ENCODE peak calls at places on chromosomes 5 and 9, in ten cellular contexts. G, E, D, J, F, Q, V, Z, H and P are unnamed samples. For H3K4me1, the result is how much of the 10 kb centered on the place peaks cover.

GRCh38 chr5:73816656-73817420 is 190.8 kb downstream of the ARHGEF28 start:
- DNase-seq in G (no peak), E (peak), D (no peak), J (no peak), F (no peak), Q (no peak), V (peak), Z (no peak), H (no peak), P (no peak)

GRCh38 chr5:142145106-142145900 is 36.7 kb downstream of the NDFIP1 start:
- DNase-seq in G (peak), E (peak), D (peak), J (peak), F (no peak), Q (peak), V (peak), Z (no peak), H (no peak), P (peak)

GRCh38 chr9:131755541-131756198 is 15.8 kb upstream of the RAPGEF1 start:
- DNase-seq in G (peak), E (peak), D (peak), J (peak), F (peak), Q (no peak), V (peak), Z (peak), H (peak), P (peak)

GRCh38 chr5:66174338-66174737 is 30.2 kb downstream of the SREK1 start:
- DNase-seq in G (no peak), E (peak), D (no peak), J (no peak), F (no peak), Q (no peak), V (no peak), Z (no peak), H (no peak), P (no peak)

GRCh38 chr9:121650220-121651013 is 1.0 kb upstream of the DAB2IP start:
- DNase-seq in G (peak), E (peak), D (peak), J (peak), F (no peak), Q (no peak), V (no peak), Z (peak), H (peak), P (no peak)

GRCh38 chr5:135832263-135832555 is 2.3 kb upstream of the SLC25A48 start:
- DNase-seq in G (no peak), E (no peak), D (no peak), J (no peak), F (no peak), Q (no peak), V (no peak), Z (no peak), H (no peak), P (no peak)

GRCh38 chr5:157476699-157477408 is 16.8 kb downstream of the NIPAL4 start:
- DNase-seq in G (peak), E (peak), D (no peak), J (no peak), F (no peak), Q (no peak), V (peak), Z (no peak), H (no peak), P (peak)

GRCh38 chr9:130728721-130729120 is 35.1 kb downstream of the EXOSC2 start:
- DNase-seq in G (no peak), E (peak), D (no peak), J (no peak), F (no peak), Q (no peak), V (peak), Z (no peak), H (no peak), P (no peak)

GRCh38 chr9:87501806-87502205 is 4.1 kb downstream of the DAPK1 start:
- DNase-seq in G (no peak), E (no peak), D (no peak), J (no peak), F (no peak), Q (no peak), V (no peak), Z (no peak), H (no peak), P (no peak)

GRCh38 chr5:142684508-142685031 is 1.3 kb downstream of the FGF1 start:
- DNase-seq in G (no peak), E (peak), D (no peak), J (no peak), F (no peak), Q (no peak), V (peak), Z (no peak), H (peak), P (no peak)

GRCh38 chr9:27053369-27054057 is 48.0 kb upstream of the LRRC19 start:
- DNase-seq in G (no peak), E (peak), D (no peak), J (no peak), F (no peak), Q (no peak), V (no peak), Z (no peak), H (no peak), P (no peak)

GRCh38 chr5:64811050-64811640 is 42.4 kb downstream of the CWC27 start:
- DNase-seq in G (peak), E (peak), D (no peak), J (no peak), F (no peak), Q (peak), V (peak), Z (no peak), H (no peak), P (no peak)

GRCh38 chr5:119309290-119309818 is 46.5 kb upstream of the TNFAIP8 start:
- DNase-seq in G (no peak), E (no peak), D (no peak), J (no peak), F (no peak), Q (no peak), V (no peak), Z (no peak), H (no peak), P (no peak)

GRCh38 chr5:148972958-148973357 is 89.9 kb downstream of the SH3TC2 start:
- DNase-seq in G (peak), E (peak), D (no peak), J (peak), F (no peak), Q (no peak), V (peak), Z (no peak), H (no peak), P (no peak)

GRCh38 chr5:84290161-84290560 is 94.5 kb downstream of the EDIL3 start:
- DNase-seq in G (no peak), E (peak), D (no peak), J (no peak), F (no peak), Q (no peak), V (no peak), Z (no peak), H (no peak), P (no peak)

GRCh38 chr5:14884062-14884612 is 12.6 kb upstream of the ANKH start:
- DNase-seq in G (no peak), E (no peak), D (no peak), J (no peak), F (no peak), Q (no peak), V (no peak), Z (no peak), H (no peak), P (no peak)

GRCh38 chr5:157596449-157596848 is 20.9 kb upstream of the ADAM19 start:
- DNase-seq in G (no peak), E (peak), D (peak), J (no peak), F (no peak), Q (no peak), V (no peak), Z (no peak), H (no peak), P (no peak)

GRCh38 chr9:75071530-75072122 is 16.3 kb downstream of the NMRK1 start:
- DNase-seq in G (no peak), E (peak), D (peak), J (peak), F (no peak), Q (peak), V (peak), Z (no peak), H (no peak), P (no peak)

GRCh38 chr5:168368854-168369253 is 77.4 kb downstream of the WWC1 start:
- DNase-seq in G (no peak), E (no peak), D (no peak), J (no peak), F (no peak), Q (no peak), V (no peak), Z (no peak), H (no peak), P (no peak)

GRCh38 chr9:1619915-1620705 is 395.0 kb upstream of the SMARCA2 start:
- DNase-seq in G (no peak), E (no peak), D (no peak), J (no peak), F (no peak), Q (no peak), V (peak), Z (no peak), H (no peak), P (no peak)

GRCh38 chr9:127968046-127968445 is 12.7 kb downstream of the EEIG1 start:
- DNase-seq in G (no peak), E (peak), D (peak), J (no peak), F (no peak), Q (no peak), V (peak), Z (peak), H (no peak), P (no peak)

GRCh38 chr5:88143693-88144218 is 124.9 kb downstream of the TMEM161B start:
- DNase-seq in G (no peak), E (no peak), D (no peak), J (no peak), F (peak), Q (no peak), V (no peak), Z (no peak), H (peak), P (no peak)

GRCh38 chr9:127769985-127770904 is 8.2 kb downstream of the SH2D3C start:
- DNase-seq in G (no peak), E (no peak), D (no peak), J (no peak), F (peak), Q (no peak), V (no peak), Z (no peak), H (no peak), P (no peak)

GRCh38 chr5:65611524-65611923 is 12.6 kb downstream of the TRIM23 start:
- DNase-seq in G (no peak), E (peak), D (no peak), J (peak), F (no peak), Q (peak), V (peak), Z (no peak), H (no peak), P (no peak)

GRCh38 chr5:102511666-102512065 is 12.9 kb upstream of the SLCO6A1 start:
- DNase-seq in G (peak), E (peak), D (no peak), J (no peak), F (no peak), Q (no peak), V (no peak), Z (peak), H (no peak), P (no peak)

GRCh38 chr5:96149546-96149945 is 187.9 kb upstream of the ELL2 start:
- DNase-seq in G (no peak), E (peak), D (no peak), J (no peak), F (no peak), Q (peak), V (peak), Z (no peak), H (no peak), P (peak)

GRCh38 chr5:89117131-89117644 is 234.2 kb upstream of the MEF2C start:
- DNase-seq in G (no peak), E (peak), D (peak), J (no peak), F (peak), Q (no peak), V (peak), Z (no peak), H (no peak), P (no peak)

GRCh38 chr5:72013741-72014703 is 93.3 kb upstream of the MAP1B start:
- DNase-seq in G (no peak), E (peak), D (no peak), J (no peak), F (no peak), Q (no peak), V (no peak), Z (no peak), H (no peak), P (no peak)

GRCh38 chr9:69172895-69173294 is 1.2 kb upstream of the TJP2 start:
- DNase-seq in G (no peak), E (peak), D (no peak), J (no peak), F (no peak), Q (no peak), V (peak), Z (no peak), H (no peak), P (no peak)

GRCh38 chr5:163305655-163306054 is 131.7 kb upstream of the CCNG1 start:
- DNase-seq in G (no peak), E (no peak), D (no peak), J (no peak), F (no peak), Q (no peak), V (no peak), Z (no peak), H (no peak), P (no peak)

GRCh38 chr5:163309850-163310365 is 127.5 kb upstream of the CCNG1 start:
- DNase-seq in G (no peak), E (no peak), D (no peak), J (no peak), F (no peak), Q (no peak), V (no peak), Z (no peak), H (no peak), P (no peak)

GRCh38 chr5:163310992-163311391 is 126.4 kb upstream of the CCNG1 start:
- DNase-seq in G (no peak), E (no peak), D (no peak), J (no peak), F (no peak), Q (no peak), V (no peak), Z (no peak), H (no peak), P (no peak)

DNA sequence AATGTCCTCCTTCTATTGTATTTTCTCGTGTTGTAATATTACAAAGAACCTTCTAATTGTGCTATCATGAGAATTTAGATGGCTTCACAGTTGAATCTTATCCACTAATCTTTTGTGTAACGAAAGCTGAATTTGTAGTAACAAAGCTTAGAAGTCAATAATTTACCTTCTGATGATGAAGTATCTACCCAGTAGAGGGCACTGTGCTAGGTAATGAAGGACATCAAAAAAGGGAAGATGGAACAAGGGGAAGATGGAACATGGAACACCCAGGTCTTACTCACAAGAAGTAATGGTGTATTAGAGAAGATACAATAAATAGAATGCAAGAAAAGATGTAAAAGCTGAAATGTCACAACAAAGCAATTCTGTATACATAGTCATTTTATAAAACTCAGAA is 131.0 kb upstream of the CCNG1 start:
- DNase-seq in G (no peak), E (peak), D (no peak), J (no peak), F (no peak), Q (no peak), V (peak), Z (no peak), H (no peak), P (no peak)
- TF ChIP-seq CTCF in G (peak), E (peak), D (peak), J (no peak), F (peak), Q (no peak), V (peak), Z (peak), H (no peak), P (no peak)

DNA sequence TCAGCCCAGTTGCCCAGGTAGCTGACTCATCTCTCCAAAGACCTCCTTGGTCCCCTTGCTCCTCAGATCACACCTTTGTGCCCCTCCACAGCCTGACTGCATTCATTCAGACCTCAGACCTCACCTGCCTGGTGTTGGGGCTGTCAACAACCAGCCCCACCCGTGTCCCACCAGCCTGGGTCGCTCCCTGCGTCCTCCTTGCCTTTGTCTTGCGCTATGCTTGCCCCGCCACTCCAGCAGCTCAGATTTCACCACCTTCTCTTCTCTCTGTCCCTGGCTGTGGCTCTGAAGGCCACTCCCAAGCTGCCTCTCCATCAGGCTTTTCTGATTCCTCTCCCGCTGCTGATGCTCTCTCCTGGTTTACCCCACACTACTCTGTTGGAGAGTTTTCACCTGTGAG is 103.5 kb downstream of the MVB12B start:
- DNase-seq in G (no peak), E (no peak), D (no peak), J (no peak), F (no peak), Q (no peak), V (no peak), Z (no peak), H (no peak), P (no peak)
- H3K4me1 ChIP-seq in G (under half), E (under half), D (under half), J (under half), F (under half), Q (under half), V (under half), Z (under half), H (under half), P (under half)

DNA sequence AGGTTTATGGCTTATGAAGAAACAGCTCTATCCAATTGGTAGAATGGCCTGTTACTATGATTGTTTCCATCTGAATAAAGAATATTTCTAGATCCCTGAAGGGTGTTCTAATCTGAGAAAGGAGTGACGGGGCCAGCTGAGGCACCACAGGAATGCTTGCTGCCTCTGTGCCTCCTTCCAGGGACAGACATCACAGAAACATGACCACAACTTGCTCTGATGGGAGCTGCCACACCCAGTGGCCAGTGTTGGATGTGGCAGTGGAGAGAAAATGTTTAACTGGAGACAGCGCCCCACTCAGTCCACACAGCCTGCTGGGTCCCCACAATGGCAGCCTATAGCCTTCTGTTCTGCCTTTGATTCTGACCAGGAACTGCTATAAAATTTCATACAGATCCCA is 38.6 kb upstream of the TESK1 start:
- DNase-seq in G (no peak), E (peak), D (no peak), J (no peak), F (no peak), Q (no peak), V (no peak), Z (no peak), H (no peak), P (no peak)
- H3K27ac ChIP-seq in G (no peak), E (no peak), D (no peak), J (no peak), F (no peak), Q (no peak), V (no peak), Z (no peak), H (no peak), P (no peak)

DNA sequence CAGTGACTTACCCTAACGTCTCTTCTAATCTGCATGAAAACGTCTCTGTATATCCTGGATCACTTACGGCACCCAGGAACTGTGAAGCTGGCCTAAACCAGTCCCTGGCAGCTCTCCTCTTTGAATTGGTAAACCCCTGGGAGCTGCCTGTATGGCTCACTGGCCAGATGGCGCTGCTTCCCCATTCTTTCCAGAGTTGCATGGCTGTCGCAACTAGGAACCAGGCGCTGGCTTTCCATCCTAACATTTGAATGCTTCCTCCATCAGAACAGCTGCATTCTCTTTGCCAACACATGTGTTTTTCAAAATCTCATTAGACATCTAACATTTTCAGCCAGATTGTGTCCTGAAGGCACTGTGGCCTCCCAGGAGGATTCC is 8.0 kb upstream of the PCA3 start:
- DNase-seq in G (no peak), E (peak), D (peak), J (no peak), F (no peak), Q (no peak), V (peak), Z (no peak), H (no peak), P (peak)
- TF ChIP-seq CTCF in G (no peak), E (peak), D (no peak), J (peak), F (no peak), Q (no peak), V (no peak), Z (no peak), H (no peak), P (no peak)

GRCh38 chr9:137303031-137303892 is 1.2 kb upstream of the NRARP start:
- DNase-seq in G (no peak), E (no peak), D (peak), J (no peak), F (peak), Q (no peak), V (peak), Z (peak), H (peak), P (peak)
- H3K4me1 ChIP-seq in G (under half), E (under half), D (under half), J (under half), F (under half), Q (under half), V (under half), Z (half or more), H (half or more), P (under half)

DNA sequence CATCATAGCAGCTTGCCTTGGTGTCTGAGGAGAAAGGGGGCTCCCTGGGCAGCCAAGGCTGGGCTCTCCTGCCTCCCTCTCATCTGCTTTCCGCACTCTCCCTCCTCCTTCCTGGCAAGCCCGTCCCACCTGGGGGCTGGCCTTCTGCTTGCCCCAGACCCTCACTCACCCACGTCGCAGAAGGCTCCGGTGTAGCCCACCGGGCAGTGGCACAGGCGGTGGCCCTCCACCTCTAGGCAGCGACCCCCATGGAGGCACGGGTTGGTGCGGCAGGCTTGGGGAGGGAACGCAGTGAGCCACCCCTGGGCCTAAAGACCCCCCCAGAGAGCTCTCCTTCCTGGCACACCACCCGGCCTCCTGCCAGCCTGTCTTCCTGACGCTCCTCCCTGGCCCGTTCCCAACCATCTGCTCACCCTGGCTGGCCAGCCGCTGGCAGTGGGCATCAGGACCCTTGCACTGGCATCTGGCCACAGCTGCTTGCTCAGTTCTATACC is 4.2 kb upstream of the PFN3 start:
- DNase-seq in G (no peak), E (no peak), D (no peak), J (no peak), F (no peak), Q (no peak), V (no peak), Z (no peak), H (no peak), P (no peak)
- H3K27ac ChIP-seq in G (no peak), E (no peak), D (peak), J (no peak), F (no peak), Q (no peak), V (no peak), Z (no peak), H (no peak), P (peak)

GRCh38 chr9:104606202-104606601 is 775 bp upstream of the OR13C2 start:
- DNase-seq in G (no peak), E (no peak), D (no peak), J (no peak), F (no peak), Q (no peak), V (no peak), Z (no peak), H (no peak), P (no peak)

GRCh38 chr9:104604801-104605200 is 626 bp downstream of the OR13C2 start:
- DNase-seq in G (no peak), E (no peak), D (no peak), J (no peak), F (no peak), Q (no peak), V (no peak), Z (no peak), H (no peak), P (no peak)

DNA sequence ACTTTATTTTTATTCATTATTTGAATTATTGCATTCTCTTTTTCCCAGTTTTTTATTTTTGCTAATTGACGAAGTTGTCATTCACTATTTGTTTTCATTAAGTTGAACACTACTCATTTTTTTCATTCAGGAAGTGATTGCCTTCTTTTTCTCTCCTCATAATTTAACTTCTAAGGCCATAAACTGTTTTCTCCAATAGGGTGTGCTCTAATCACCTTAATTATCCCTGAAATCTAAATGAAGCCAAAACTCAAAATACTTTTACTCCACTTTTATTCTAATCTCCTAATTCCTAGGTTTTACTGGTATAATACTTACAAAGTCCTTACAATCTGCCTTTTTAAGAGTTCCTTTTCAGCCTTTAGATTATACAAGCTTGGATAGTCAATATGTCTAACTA is 2.9 kb upstream of the OR13C2 start:
- DNase-seq in G (no peak), E (no peak), D (no peak), J (no peak), F (no peak), Q (no peak), V (no peak), Z (no peak), H (no peak), P (no peak)
- TF ChIP-seq CTCF in G (no peak), E (no peak), D (no peak), J (no peak), F (no peak), Q (peak), V (peak), Z (no peak), H (no peak), P (no peak)